ENCODE peak calls at places on chromosome 14, in six cellular contexts. One of them, this sample, is unnamed.
A peak's percentile ranks its signal among the peaks of the same experiment; 100 is the strongest.

GRCh38 chr14:92577321-92577742 is 63.8 kb downstream of the RIN3 start:
- DNase-seq in PC-3: no peak
- DNase-seq in brain microvascular endothelial cell: no peak
- DNase-seq in adrenal gland: no peak
- DNase-seq in DND-41: no peak
- DNase-seq in heart left ventricle: no peak
- DNase-seq in this sample: peak; percentile 42

GRCh38 chr14:102655154-102655553 is 62.7 kb downstream of the RCOR1 start:
- DNase-seq in PC-3: peak; percentile 83
- DNase-seq in brain microvascular endothelial cell: peak; percentile 44
- DNase-seq in adrenal gland: no peak
- DNase-seq in DND-41: no peak
- DNase-seq in heart left ventricle: no peak
- DNase-seq in this sample: no peak

GRCh38 chr14:96764012-96764411 is 33.2 kb upstream of the VRK1 start:
- DNase-seq in PC-3: no peak
- DNase-seq in brain microvascular endothelial cell: no peak
- DNase-seq in adrenal gland: no peak
- DNase-seq in DND-41: no peak
- DNase-seq in heart left ventricle: no peak
- DNase-seq in this sample: no peak

GRCh38 chr14:77004711-77005460 is 23.6 kb downstream of the IRF2BPL start:
- DNase-seq in PC-3: peak; percentile 55
- DNase-seq in brain microvascular endothelial cell: no peak
- DNase-seq in adrenal gland: no peak
- DNase-seq in DND-41: no peak
- DNase-seq in heart left ventricle: no peak
- DNase-seq in this sample: no peak

GRCh38 chr14:101250336-101250947 is 310.9 kb upstream of the DIO3 start:
- DNase-seq in PC-3: no peak
- DNase-seq in brain microvascular endothelial cell: no peak
- DNase-seq in adrenal gland: no peak
- DNase-seq in DND-41: no peak
- DNase-seq in heart left ventricle: no peak
- DNase-seq in this sample: no peak

GRCh38 chr14:51652168-51653095 is 722 bp downstream of the FRMD6 start:
- DNase-seq in PC-3: peak; percentile 26
- DNase-seq in brain microvascular endothelial cell: no peak
- DNase-seq in adrenal gland: peak; percentile 47
- DNase-seq in DND-41: no peak
- DNase-seq in heart left ventricle: peak; percentile 43
- DNase-seq in this sample: no peak

GRCh38 chr14:79180656-79181055 is 1010.5 kb downstream of the NRXN3 start:
- DNase-seq in PC-3: no peak
- DNase-seq in brain microvascular endothelial cell: no peak
- DNase-seq in adrenal gland: no peak
- DNase-seq in DND-41: no peak
- DNase-seq in heart left ventricle: no peak
- DNase-seq in this sample: no peak

GRCh38 chr14:88553886-88554457 is 835 bp downstream of the PTPN21 start:
- DNase-seq in PC-3: peak; percentile 36
- DNase-seq in brain microvascular endothelial cell: no peak
- DNase-seq in adrenal gland: no peak
- DNase-seq in DND-41: no peak
- DNase-seq in heart left ventricle: peak; percentile 13
- DNase-seq in this sample: no peak

GRCh38 chr14:78448483-78449094 is 278.4 kb downstream of the NRXN3 start:
- DNase-seq in PC-3: peak; percentile 28
- DNase-seq in brain microvascular endothelial cell: peak; percentile 4
- DNase-seq in adrenal gland: peak; percentile 33
- DNase-seq in DND-41: peak; percentile 59
- DNase-seq in heart left ventricle: peak; percentile 16
- DNase-seq in this sample: peak; percentile 4

GRCh38 chr14:37597538-37598084 is 2.2 kb downstream of the TTC6 start:
- DNase-seq in PC-3: peak; percentile 90
- DNase-seq in brain microvascular endothelial cell: no peak
- DNase-seq in adrenal gland: no peak
- DNase-seq in DND-41: no peak
- DNase-seq in heart left ventricle: no peak
- DNase-seq in this sample: no peak

GRCh38 chr14:93369393-93370266 is 22.6 kb downstream of the COX8C start:
- DNase-seq in PC-3: no peak
- DNase-seq in brain microvascular endothelial cell: no peak
- DNase-seq in adrenal gland: no peak
- DNase-seq in DND-41: no peak
- DNase-seq in heart left ventricle: no peak
- DNase-seq in this sample: no peak

GRCh38 chr14:89955418-89956293 is at the start of gene TDP1:
- DNase-seq in PC-3: peak; percentile 96
- DNase-seq in brain microvascular endothelial cell: peak; percentile 92
- DNase-seq in adrenal gland: peak; percentile 97
- DNase-seq in DND-41: peak; percentile 97
- DNase-seq in heart left ventricle: peak; percentile 95
- DNase-seq in this sample: peak; percentile 96

GRCh38 chr14:35878272-35879140 is 52.4 kb downstream of the BRMS1L start:
- DNase-seq in PC-3: peak; percentile 94
- DNase-seq in brain microvascular endothelial cell: peak; percentile 90
- DNase-seq in adrenal gland: peak; percentile 78
- DNase-seq in DND-41: no peak
- DNase-seq in heart left ventricle: peak; percentile 31
- DNase-seq in this sample: no peak

GRCh38 chr14:93016275-93016845 is 93.4 kb downstream of the CHGA start:
- DNase-seq in PC-3: no peak
- DNase-seq in brain microvascular endothelial cell: no peak
- DNase-seq in adrenal gland: no peak
- DNase-seq in DND-41: no peak
- DNase-seq in heart left ventricle: no peak
- DNase-seq in this sample: no peak

GRCh38 chr14:102544745-102545460 is 35.3 kb upstream of the ANKRD9 start:
- DNase-seq in PC-3: no peak
- DNase-seq in brain microvascular endothelial cell: no peak
- DNase-seq in adrenal gland: no peak
- DNase-seq in DND-41: no peak
- DNase-seq in heart left ventricle: no peak
- DNase-seq in this sample: no peak

GRCh38 chr14:70080081-70080480 is 108.7 kb downstream of the SLC8A3 start:
- DNase-seq in PC-3: no peak
- DNase-seq in brain microvascular endothelial cell: no peak
- DNase-seq in adrenal gland: no peak
- DNase-seq in DND-41: no peak
- DNase-seq in heart left ventricle: no peak
- DNase-seq in this sample: no peak

GRCh38 chr14:39102265-39102968 is 618 bp downstream of the SEC23A start:
- DNase-seq in PC-3: peak; percentile 42
- DNase-seq in brain microvascular endothelial cell: peak; percentile 31
- DNase-seq in adrenal gland: peak; percentile 40
- DNase-seq in DND-41: no peak
- DNase-seq in heart left ventricle: peak; percentile 12
- DNase-seq in this sample: no peak

GRCh38 chr14:23321572-23322547 is 603 bp downstream of the PABPN1 start:
- DNase-seq in PC-3: peak; percentile 44
- DNase-seq in brain microvascular endothelial cell: peak; percentile 46
- DNase-seq in adrenal gland: peak; percentile 52
- DNase-seq in DND-41: peak; percentile 46
- DNase-seq in heart left ventricle: peak; percentile 55
- DNase-seq in this sample: peak; percentile 60

GRCh38 chr14:92609955-92610354 is 96.4 kb downstream of the RIN3 start:
- DNase-seq in PC-3: no peak
- DNase-seq in brain microvascular endothelial cell: no peak
- DNase-seq in adrenal gland: no peak
- DNase-seq in DND-41: no peak
- DNase-seq in heart left ventricle: no peak
- DNase-seq in this sample: no peak

GRCh38 chr14:31071151-31071550 is 45.0 kb upstream of the STRN3 start:
- DNase-seq in PC-3: no peak
- DNase-seq in brain microvascular endothelial cell: no peak
- DNase-seq in adrenal gland: no peak
- DNase-seq in DND-41: no peak
- DNase-seq in heart left ventricle: no peak
- DNase-seq in this sample: no peak

GRCh38 chr14:71748196-71748595 is 184.0 kb upstream of the RGS6 start:
- DNase-seq in PC-3: no peak
- DNase-seq in brain microvascular endothelial cell: no peak
- DNase-seq in adrenal gland: no peak
- DNase-seq in DND-41: no peak
- DNase-seq in heart left ventricle: no peak
- DNase-seq in this sample: no peak

GRCh38 chr14:29149798-29150197 is 383.2 kb downstream of the FOXG1 start:
- DNase-seq in PC-3: no peak
- DNase-seq in brain microvascular endothelial cell: no peak
- DNase-seq in adrenal gland: no peak
- DNase-seq in DND-41: no peak
- DNase-seq in heart left ventricle: no peak
- DNase-seq in this sample: no peak

GRCh38 chr14:93220509-93220908 is 13.5 kb downstream of the UBR7 start:
- DNase-seq in PC-3: no peak
- DNase-seq in brain microvascular endothelial cell: no peak
- DNase-seq in adrenal gland: no peak
- DNase-seq in DND-41: no peak
- DNase-seq in heart left ventricle: no peak
- DNase-seq in this sample: no peak

GRCh38 chr14:65260786-65261185 is 151.7 kb upstream of the FUT8 start:
- DNase-seq in PC-3: no peak
- DNase-seq in brain microvascular endothelial cell: no peak
- DNase-seq in adrenal gland: no peak
- DNase-seq in DND-41: no peak
- DNase-seq in heart left ventricle: no peak
- DNase-seq in this sample: no peak

GRCh38 chr14:93970967-93971634 is 5.3 kb downstream of the ASB2 start:
- DNase-seq in PC-3: no peak
- DNase-seq in brain microvascular endothelial cell: no peak
- DNase-seq in adrenal gland: no peak
- DNase-seq in DND-41: no peak
- DNase-seq in heart left ventricle: no peak
- DNase-seq in this sample: peak; percentile 41

GRCh38 chr14:101595887-101596721 is 34.8 kb downstream of the DIO3 start:
- DNase-seq in PC-3: no peak
- DNase-seq in brain microvascular endothelial cell: no peak
- DNase-seq in adrenal gland: no peak
- DNase-seq in DND-41: peak; percentile 88
- DNase-seq in heart left ventricle: no peak
- DNase-seq in this sample: no peak

GRCh38 chr14:25837431-25837950 is 760.3 kb downstream of the NOVA1 start:
- DNase-seq in PC-3: no peak
- DNase-seq in brain microvascular endothelial cell: no peak
- DNase-seq in adrenal gland: no peak
- DNase-seq in DND-41: no peak
- DNase-seq in heart left ventricle: no peak
- DNase-seq in this sample: no peak

GRCh38 chr14:22225526-22226133 is 363.4 kb downstream of the DAD1 start:
- DNase-seq in PC-3: peak; percentile 62
- DNase-seq in brain microvascular endothelial cell: peak; percentile 10
- DNase-seq in adrenal gland: no peak
- DNase-seq in DND-41: no peak
- DNase-seq in heart left ventricle: no peak
- DNase-seq in this sample: no peak
- H3K27ac ChIP-seq in PC-3: no peak overlapping the region
- H3K27ac ChIP-seq in brain microvascular endothelial cell: peak overlapping the region; percentile 72
- H3K27ac ChIP-seq in adrenal gland: no peak overlapping the region
- H3K27ac ChIP-seq in DND-41: no peak overlapping the region
- H3K27ac ChIP-seq in heart left ventricle: no peak overlapping the region
- H3K27ac ChIP-seq in this sample: no peak overlapping the region

GRCh38 chr14:21072781-21073339 is 2.8 kb downstream of the ARHGEF40 start:
- DNase-seq in PC-3: no peak
- DNase-seq in brain microvascular endothelial cell: no peak
- DNase-seq in adrenal gland: no peak
- DNase-seq in DND-41: no peak
- DNase-seq in heart left ventricle: no peak
- DNase-seq in this sample: no peak

GRCh38 chr14:21070610-21071224 is 613 bp downstream of the ARHGEF40 start:
- DNase-seq in PC-3: no peak
- DNase-seq in brain microvascular endothelial cell: peak; percentile 24
- DNase-seq in adrenal gland: peak; percentile 64
- DNase-seq in DND-41: no peak
- DNase-seq in heart left ventricle: peak; percentile 69
- DNase-seq in this sample: no peak

GRCh38 chr14:21073921-21074320 is 3.8 kb downstream of the ARHGEF40 start:
- DNase-seq in PC-3: no peak
- DNase-seq in brain microvascular endothelial cell: no peak
- DNase-seq in adrenal gland: no peak
- DNase-seq in DND-41: no peak
- DNase-seq in heart left ventricle: no peak
- DNase-seq in this sample: no peak

GRCh38 chr14:21071225-21072041 is 1.3 kb downstream of the ARHGEF40 start:
- DNase-seq in PC-3: peak; percentile 11
- DNase-seq in brain microvascular endothelial cell: peak; percentile 90
- DNase-seq in adrenal gland: peak; percentile 93
- DNase-seq in DND-41: peak; percentile 79
- DNase-seq in heart left ventricle: peak; percentile 92
- DNase-seq in this sample: no peak

GRCh38 chr14:21072102-21072501 is 2.0 kb downstream of the ARHGEF40 start:
- DNase-seq in PC-3: no peak
- DNase-seq in brain microvascular endothelial cell: peak; percentile 70
- DNase-seq in adrenal gland: no peak
- DNase-seq in DND-41: no peak
- DNase-seq in heart left ventricle: peak; percentile 64
- DNase-seq in this sample: no peak
- H3K27ac ChIP-seq in PC-3: no peak overlapping the region
- H3K27ac ChIP-seq in brain microvascular endothelial cell: peak overlapping the region; percentile 90
- H3K27ac ChIP-seq in adrenal gland: peak overlapping the region; percentile 43
- H3K27ac ChIP-seq in DND-41: no peak overlapping the region
- H3K27ac ChIP-seq in heart left ventricle: peak overlapping the region; percentile 96
- H3K27ac ChIP-seq in this sample: no peak overlapping the region

GRCh38 chr14:81296263-81296923 is 75.6 kb upstream of the GTF2A1 start:
- DNase-seq in PC-3: no peak
- DNase-seq in brain microvascular endothelial cell: no peak
- DNase-seq in adrenal gland: no peak
- DNase-seq in DND-41: no peak
- DNase-seq in heart left ventricle: no peak
- DNase-seq in this sample: no peak
- H3K27ac ChIP-seq in PC-3: no peak overlapping the region
- H3K27ac ChIP-seq in brain microvascular endothelial cell: no peak overlapping the region
- H3K27ac ChIP-seq in adrenal gland: no peak overlapping the region
- H3K27ac ChIP-seq in DND-41: no peak overlapping the region
- H3K27ac ChIP-seq in heart left ventricle: no peak overlapping the region
- H3K27ac ChIP-seq in this sample: no peak overlapping the region

GRCh38 chr14:104724407-104724980 is 465 bp downstream of the ADSS1 start:
- DNase-seq in PC-3: no peak
- DNase-seq in brain microvascular endothelial cell: no peak
- DNase-seq in adrenal gland: peak; percentile 64
- DNase-seq in DND-41: no peak
- DNase-seq in heart left ventricle: peak; percentile 78
- DNase-seq in this sample: no peak

GRCh38 chr14:104723651-104724406 is at the start of gene ADSS1:
- DNase-seq in PC-3: peak; percentile 51
- DNase-seq in brain microvascular endothelial cell: no peak
- DNase-seq in adrenal gland: peak; percentile 74
- DNase-seq in DND-41: peak; percentile 58
- DNase-seq in heart left ventricle: peak; percentile 82
- DNase-seq in this sample: peak; percentile 76

GRCh38 chr14:104724981-104725771 is 1.1 kb downstream of the ADSS1 start:
- DNase-seq in PC-3: peak; percentile 32
- DNase-seq in brain microvascular endothelial cell: no peak
- DNase-seq in adrenal gland: peak; percentile 39
- DNase-seq in DND-41: no peak
- DNase-seq in heart left ventricle: peak; percentile 65
- DNase-seq in this sample: no peak

GRCh38 chr14:104721704-104722431 is 2.2 kb upstream of the ADSS1 start:
- DNase-seq in PC-3: no peak
- DNase-seq in brain microvascular endothelial cell: no peak
- DNase-seq in adrenal gland: peak; percentile 69
- DNase-seq in DND-41: no peak
- DNase-seq in heart left ventricle: peak; percentile 82
- DNase-seq in this sample: no peak

GRCh38 chr14:104722938-104723650 is 935 bp upstream of the ADSS1 start:
- DNase-seq in PC-3: no peak
- DNase-seq in brain microvascular endothelial cell: no peak
- DNase-seq in adrenal gland: peak; percentile 71
- DNase-seq in DND-41: no peak
- DNase-seq in heart left ventricle: no peak
- DNase-seq in this sample: no peak
- H3K27ac ChIP-seq in PC-3: no peak overlapping the region
- H3K27ac ChIP-seq in brain microvascular endothelial cell: no peak overlapping the region
- H3K27ac ChIP-seq in adrenal gland: no peak overlapping the region
- H3K27ac ChIP-seq in DND-41: no peak overlapping the region
- H3K27ac ChIP-seq in heart left ventricle: peak overlapping the region; percentile 98
- H3K27ac ChIP-seq in this sample: no peak overlapping the region